ENCODE peak calls at places on chromosomes 2 and 18, in four cellular contexts. Q is PC-3, L is fibroblast of lung, C is SK-N-SH. B is an unnamed sample.
A peak's percentile ranks its signal among the peaks of the same experiment; 100 is the strongest.

GRCh38 chr2:241741016-241741415 is 6.6 kb downstream of the D2HGDH start:
- DNase-seq in Q (peak; percentile 92), L (peak; percentile 10), C (no peak), B (no peak)

GRCh38 chr2:127106457-127106997 is 427 bp downstream of the BIN1 start:
- DNase-seq in Q (no peak), L (peak; percentile 36), C (peak; percentile 75), B (peak; percentile 10)

GRCh38 chr18:8052237-8052701 is 485.2 kb downstream of the PTPRM start:
- DNase-seq in Q (peak; percentile 27), L (peak; percentile 20), C (no peak), B (no peak)

GRCh38 chr18:28357785-28358401 is 181.0 kb upstream of the CDH2 start:
- DNase-seq in Q (peak; percentile 22), L (no peak), C (no peak), B (no peak)

GRCh38 chr2:112027767-112028166 is 27.3 kb upstream of the TMEM87B start:
- DNase-seq in Q (no peak), L (no peak), C (no peak), B (no peak)

GRCh38 chr2:17179145-17179808 is 339.0 kb downstream of the RAD51AP2 start:
- DNase-seq in Q (no peak), L (no peak), C (no peak), B (no peak)

GRCh38 chr18:69617408-69617807 is 216.7 kb downstream of the DOK6 start:
- DNase-seq in Q (no peak), L (no peak), C (no peak), B (no peak)

GRCh38 chr18:35634376-35634775 is 52.8 kb downstream of the GALNT1 start:
- DNase-seq in Q (peak; percentile 13), L (no peak), C (peak; percentile 24), B (no peak)

GRCh38 chr2:128686498-128686861 is 367.8 kb upstream of the HS6ST1 start:
- DNase-seq in Q (no peak), L (peak; percentile 12), C (no peak), B (peak; percentile 10)

GRCh38 chr18:12652861-12653401 is 5.0 kb downstream of the SPIRE1 start:
- DNase-seq in Q (peak; percentile 30), L (peak; percentile 40), C (peak; percentile 56), B (no peak)

GRCh38 chr18:74082476-74083070 is 65.1 kb downstream of the FBXO15 start:
- DNase-seq in Q (peak; percentile 55), L (peak; percentile 40), C (peak; percentile 66), B (peak; percentile 23)

GRCh38 chr2:73099486-73099885 is 13.3 kb downstream of the RAB11FIP5 start:
- DNase-seq in Q (no peak), L (no peak), C (no peak), B (no peak)
- H3K9ac ChIP-seq in Q (no peak overlapping the region), L (no peak overlapping the region), C (no peak overlapping the region), B (no peak overlapping the region)

GRCh38 chr2:9319338-9319715 is 104.0 kb downstream of the ITGB1BP1 start:
- DNase-seq in Q (no peak), L (no peak), C (no peak), B (no peak)

GRCh38 chr2:9318461-9319337 is 104.6 kb downstream of the ITGB1BP1 start:
- DNase-seq in Q (no peak), L (no peak), C (peak; percentile 50), B (no peak)

GRCh38 chr2:9315280-9315847 is 108.0 kb downstream of the ITGB1BP1 start:
- DNase-seq in Q (peak; percentile 94), L (no peak), C (no peak), B (no peak)

GRCh38 chr2:9313443-9313842 is 106.8 kb downstream of the ASAP2 start:
- DNase-seq in Q (no peak), L (peak; percentile 62), C (no peak), B (peak; percentile 55)

GRCh38 chr2:9317559-9317958 is 105.8 kb downstream of the ITGB1BP1 start:
- DNase-seq in Q (no peak), L (no peak), C (no peak), B (no peak)
- H2AFZ ChIP-seq in Q (no peak overlapping the region), L (no peak overlapping the region), C (no peak overlapping the region), B (no peak overlapping the region)

GRCh38 chr2:227474406-227474805 is 2.5 kb downstream of the AGFG1 start:
- DNase-seq in Q (peak; percentile 82), L (no peak), C (no peak), B (no peak)
- H3K9ac ChIP-seq in Q (no peak overlapping the region), L (no peak overlapping the region), C (no peak overlapping the region), B (no peak overlapping the region)

DNA sequence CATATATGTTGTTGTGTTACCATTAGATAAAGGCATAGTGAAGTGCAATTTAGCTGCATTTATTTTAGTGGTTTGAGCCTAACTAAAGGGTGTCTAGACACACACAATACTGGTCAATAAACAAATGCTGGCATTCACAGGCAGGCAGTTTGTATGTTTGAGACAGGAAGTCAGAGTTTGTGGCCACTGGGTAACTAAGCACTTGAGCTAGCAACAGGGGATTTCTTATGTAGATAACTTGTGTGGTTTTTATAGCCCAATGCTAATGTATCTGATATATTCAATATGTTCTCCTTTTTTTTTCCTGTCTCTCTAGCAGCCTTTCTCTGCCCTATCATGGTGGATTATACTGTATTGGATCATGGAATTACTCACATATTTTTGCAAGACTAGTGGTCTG is 38.1 kb downstream of the LRRTM4 start:
- DNase-seq in Q (no peak), L (peak; percentile 1), C (no peak), B (no peak)
- H2AFZ ChIP-seq in Q (no peak overlapping the region), L (no peak overlapping the region), C (no peak overlapping the region), B (no peak overlapping the region)

GRCh38 chr2:73202156-73203054 is at the start of gene NOTO:
- DNase-seq in Q (no peak), L (no peak), C (peak; percentile 73), B (no peak)
- H3K9ac ChIP-seq in Q (no peak within 1 kb of the TSS), L (no peak within 1 kb of the TSS), C (no peak within 1 kb of the TSS), B (no peak within 1 kb of the TSS)

GRCh38 chr2:100192825-100193224 is 50.4 kb upstream of the AFF3 start:
- DNase-seq in Q (no peak), L (no peak), C (no peak), B (no peak)
- H2AFZ ChIP-seq in Q (peak overlapping the region; percentile 72), L (no peak overlapping the region), C (no peak overlapping the region), B (no peak overlapping the region)

GRCh38 chr2:73239776-73240175 is 5.7 kb downstream of the CCT7 start:
- DNase-seq in Q (peak; percentile 38), L (peak; percentile 72), C (no peak), B (peak; percentile 56)

GRCh38 chr2:73235315-73236028 is 1.4 kb downstream of the CCT7 start:
- DNase-seq in Q (no peak), L (no peak), C (no peak), B (no peak)

GRCh38 chr2:73238976-73239375 is 4.9 kb downstream of the CCT7 start:
- DNase-seq in Q (no peak), L (no peak), C (no peak), B (no peak)

GRCh38 chr2:73237168-73237567 is 3.1 kb downstream of the CCT7 start:
- DNase-seq in Q (no peak), L (no peak), C (no peak), B (no peak)

GRCh38 chr2:73238149-73238548 is 4.0 kb downstream of the CCT7 start:
- DNase-seq in Q (no peak), L (no peak), C (no peak), B (no peak)
- H3K9ac ChIP-seq in Q (no peak overlapping the region), L (no peak overlapping the region), C (no peak overlapping the region), B (no peak overlapping the region)

GRCh38 chr2:6310186-6310909 is 555.4 kb downstream of the CMPK2 start:
- DNase-seq in Q (no peak), L (no peak), C (peak; percentile 73), B (no peak)
- H2AFZ ChIP-seq in Q (no peak overlapping the region), L (no peak overlapping the region), C (no peak overlapping the region), B (no peak overlapping the region)

DNA sequence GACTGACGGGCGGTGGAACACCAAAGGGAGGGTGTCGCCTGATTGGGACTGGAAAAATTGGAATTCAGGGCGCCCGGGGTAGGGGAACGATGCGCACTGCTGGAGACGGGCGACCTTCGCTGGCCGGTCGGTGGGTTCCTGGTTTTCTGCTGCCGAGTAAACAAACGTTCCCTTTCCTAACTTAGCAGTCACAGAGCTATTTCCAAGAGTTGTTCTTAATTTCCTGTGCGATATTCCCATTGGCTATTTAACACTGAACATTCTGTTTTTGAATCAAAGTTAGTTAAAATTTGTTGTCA is 738 bp downstream of the C18orf54 start:
- DNase-seq in Q (peak; percentile 23), L (peak; percentile 20), C (no peak), B (no peak)
- H3K9ac ChIP-seq in Q (peak overlapping the region; percentile 84), L (peak overlapping the region; percentile 65), C (peak overlapping the region; percentile 73), B (peak overlapping the region; percentile 94)